ENCODE peak calls at places on chromosomes 3 and 15, in seven cellular contexts. A, J, D, H, P, W and I are unnamed samples.
A peak's percentile ranks its signal among the peaks of the same experiment; 100 is the strongest.

GRCh38 chr15:88480981-88481380 is 13.5 kb downstream of the MRPS11 start:
- DNase-seq in A (no peak), J (no peak), D (no peak), H (no peak), P (no peak), W (no peak), I (no peak)

GRCh38 chr15:63385911-63386531 is 4.4 kb upstream of the CA12 start:
- DNase-seq in A (no peak), J (no peak), D (no peak), H (no peak), P (no peak), W (no peak), I (no peak)

GRCh38 chr15:101029971-101030661 is 111.0 kb downstream of the LRRK1 start:
- DNase-seq in A (no peak), J (no peak), D (no peak), H (no peak), P (no peak), W (no peak), I (no peak)

GRCh38 chr3:112773864-112774263 is 72.8 kb downstream of the CD200R1L start:
- DNase-seq in A (no peak), J (no peak), D (no peak), H (no peak), P (no peak), W (no peak), I (no peak)

GRCh38 chr3:50324351-50325144 is 2.0 kb upstream of the HYAL2 start:
- DNase-seq in A (peak; percentile 74), J (peak; percentile 82), D (no peak), H (peak; percentile 85), P (no peak), W (peak; percentile 78), I (no peak)

GRCh38 chr3:195450731-195451229 is 8.0 kb upstream of the ACAP2 start:
- DNase-seq in A (no peak), J (no peak), D (no peak), H (peak; percentile 57), P (peak; percentile 74), W (peak; percentile 41), I (peak; percentile 43)

GRCh38 chr3:39213613-39214012 is 21.2 kb upstream of the XIRP1 start:
- DNase-seq in A (no peak), J (no peak), D (no peak), H (no peak), P (no peak), W (no peak), I (no peak)

GRCh38 chr3:4474683-4475490 is 7.8 kb upstream of the SUMF1 start:
- DNase-seq in A (no peak), J (no peak), D (peak; percentile 41), H (no peak), P (no peak), W (no peak), I (no peak)